ENCODE peak calls at places on chromosomes 7 and 10, in ten cellular contexts. B is kidney tubule cell, J is GM13977, O is Caki2, H is mesenteric fat pad, I is HT1080, R is SJCRH30, K is HFFc6, T is NCI-H510A, N is mesenchymal stem cell. G is an unnamed sample.

GRCh38 chr10:71250405-71250804 is 38.0 kb downstream of the UNC5B start:
- DNase-seq in B (no peak), J (no peak), O (no peak), H (no peak), I (no peak), R (no peak), K (no peak), T (no peak), N (no peak), G (no peak)

GRCh38 chr7:25720427-25720826 is 431.6 kb upstream of the NFE2L3 start:
- DNase-seq in B (peak), J (no peak), O (peak), H (no peak), I (no peak), R (peak), K (no peak), T (no peak), N (peak), G (no peak)

GRCh38 chr10:78618050-78618449 is 450.7 kb upstream of the ZMIZ1 start:
- DNase-seq in B (no peak), J (no peak), O (no peak), H (peak), I (no peak), R (no peak), K (no peak), T (no peak), N (no peak), G (no peak)

GRCh38 chr10:7480742-7481381 is 70.0 kb upstream of the SFMBT2 start:
- DNase-seq in B (peak), J (no peak), O (no peak), H (no peak), I (no peak), R (no peak), K (no peak), T (no peak), N (no peak), G (no peak)

GRCh38 chr10:112456533-112456932 is 9.5 kb downstream of the VTI1A start:
- DNase-seq in B (no peak), J (no peak), O (no peak), H (no peak), I (no peak), R (no peak), K (no peak), T (no peak), N (no peak), G (no peak)

GRCh38 chr10:62230344-62231138 is 38.1 kb downstream of the RTKN2 start:
- DNase-seq in B (peak), J (no peak), O (no peak), H (no peak), I (peak), R (no peak), K (peak), T (no peak), N (no peak), G (no peak)

GRCh38 chr10:79494871-79495270 is 17.5 kb upstream of the EIF5AL1 start:
- DNase-seq in B (no peak), J (no peak), O (no peak), H (peak), I (no peak), R (no peak), K (no peak), T (no peak), N (no peak), G (no peak)

GRCh38 chr7:44307301-44307900 is 18.0 kb downstream of the CAMK2B start:
- DNase-seq in B (peak), J (peak), O (peak), H (peak), I (peak), R (peak), K (peak), T (peak), N (peak), G (no peak)

GRCh38 chr7:7554647-7555575 is 11.8 kb upstream of the MIOS start:
- DNase-seq in B (no peak), J (no peak), O (peak), H (no peak), I (no peak), R (peak), K (peak), T (peak), N (peak), G (no peak)

GRCh38 chr7:3482147-3482921 is 181.3 kb downstream of the SDK1 start:
- DNase-seq in B (peak), J (no peak), O (peak), H (no peak), I (peak), R (peak), K (no peak), T (peak), N (peak), G (no peak)

GRCh38 chr10:51085204-51085603 is 10.9 kb downstream of the PRKG1 start:
- DNase-seq in B (no peak), J (no peak), O (no peak), H (no peak), I (no peak), R (no peak), K (no peak), T (no peak), N (no peak), G (no peak)

GRCh38 chr7:132991615-132992587 is 90.0 kb downstream of the CHCHD3 start:
- DNase-seq in B (no peak), J (no peak), O (no peak), H (no peak), I (no peak), R (no peak), K (no peak), T (no peak), N (no peak), G (no peak)

GRCh38 chr10:454860-455259 is 234.6 kb downstream of the DIP2C start:
- DNase-seq in B (peak), J (no peak), O (peak), H (no peak), I (peak), R (no peak), K (peak), T (no peak), N (peak), G (no peak)